ENCODE peak calls at places on chromosomes 11 and 22, in four cellular contexts. H is HCT116, S is lower leg skin, L is stomach. V is an unnamed sample.

GRCh38 chr11:20594274-20595061 is 4.9 kb upstream of the SLC6A5 start:
- DNase-seq in H (no peak), L (no peak), S (no peak), V (no peak)

GRCh38 chr11:123461164-123461563 is 31.1 kb downstream of the GRAMD1B start:
- DNase-seq in L (no peak), H (no peak), S (peak), V (no peak)

GRCh38 chr11:126048198-126048597 is 14.5 kb downstream of the CDON start:
- DNase-seq in S (no peak), H (no peak), L (no peak), V (no peak)

GRCh38 chr22:46761539-46762237 is 762 bp upstream of the TBC1D22A start:
- DNase-seq in L (no peak), H (no peak), S (no peak), V (no peak)

GRCh38 chr11:72581067-72581466 is 93.2 kb downstream of the PDE2A start:
- DNase-seq in H (no peak), L (no peak), S (no peak), V (no peak)

GRCh38 chr11:69904331-69905201 is 85.3 kb upstream of the FGF3 start:
- DNase-seq in H (no peak), L (no peak), S (no peak), V (no peak)

GRCh38 chr11:128182844-128183243 is 404.5 kb downstream of the ETS1 start:
- DNase-seq in H (no peak), S (no peak), L (no peak), V (no peak)

GRCh38 chr11:87144266-87144665 is 106.5 kb downstream of the TMEM135 start:
- DNase-seq in L (no peak), S (no peak), H (no peak), V (no peak)

GRCh38 chr11:76596652-76597051 is 73.9 kb downstream of the LRRC32 start:
- DNase-seq in H (no peak), L (no peak), S (no peak), V (no peak)

GRCh38 chr11:30406978-30407762 is 84.3 kb downstream of the ARL14EP start:
- DNase-seq in H (no peak), L (no peak), S (no peak), V (no peak)

GRCh38 chr11:58498464-58498863 is 9.4 kb downstream of the OR5B21 start:
- DNase-seq in L (no peak), H (no peak), S (no peak), V (no peak)

GRCh38 chr11:72230764-72231365 is 6.3 kb downstream of the INPPL1 start:
- DNase-seq in S (peak), H (no peak), L (peak), V (no peak)

GRCh38 chr11:132734217-132734616 is 798.1 kb downstream of the OPCML start:
- DNase-seq in H (no peak), L (no peak), S (no peak), V (no peak)

GRCh38 chr22:20464096-20464614 is 26.5 kb upstream of the SCARF2 start:
- DNase-seq in H (no peak), L (no peak), S (no peak), V (no peak)

GRCh38 chr22:42697542-42698013 is 23.1 kb downstream of the A4GALT start:
- DNase-seq in S (peak), H (peak), L (peak), V (peak)

GRCh38 chr11:116579857-116580727 is 192.7 kb downstream of the BUD13 start:
- DNase-seq in L (no peak), S (no peak), H (no peak), V (no peak)

GRCh38 chr22:27252282-27253049 is 549.1 kb downstream of the MN1 start:
- DNase-seq in S (no peak), H (no peak), L (no peak), V (peak)

GRCh38 chr11:130006929-130007328 is 4.3 kb upstream of the PRDM10 start:
- DNase-seq in H (no peak), L (no peak), S (no peak), V (no peak)

GRCh38 chr11:59810911-59811259 is 307 bp upstream of the MRPL16 start:
- DNase-seq in S (no peak), H (no peak), L (no peak), V (no peak)

GRCh38 chr11:131179867-131180266 is 190.5 kb upstream of the NTM start:
- DNase-seq in H (no peak), S (no peak), L (no peak), V (no peak)

GRCh38 chr11:72336163-72336562 is 92.2 kb upstream of the PHOX2A start:
- DNase-seq in S (no peak), H (no peak), L (no peak), V (no peak)

GRCh38 chr22:49214976-49215375 is 612.7 kb downstream of the BRD1 start:
- DNase-seq in L (peak), H (no peak), S (peak), V (peak)

GRCh38 chr11:64762277-64762915 is 2.6 kb upstream of the PYGM start:
- DNase-seq in L (peak), S (peak), H (no peak), V (no peak)

GRCh38 chr11:47003180-47003877 is 66.8 kb downstream of the CSTPP1 start:
- DNase-seq in H (no peak), S (no peak), L (no peak), V (no peak)

GRCh38 chr11:72642815-72643511 is 31.3 kb downstream of the PDE2A start:
- DNase-seq in L (peak), S (peak), H (peak), V (peak)

GRCh38 chr11:71332046-71332445 is 79.7 kb upstream of the SHANK2 start:
- DNase-seq in H (no peak), L (peak), S (peak), V (no peak)

GRCh38 chr22:40603088-40603605 is 33.4 kb downstream of the MRTFA start:
- DNase-seq in S (no peak), H (no peak), L (no peak), V (no peak)

GRCh38 chr11:126284829-126285228 is 1.9 kb downstream of the TIRAP start:
- DNase-seq in L (peak), H (no peak), S (peak), V (peak)

GRCh38 chr11:34798985-34799384 is 117.2 kb downstream of the APIP start:
- DNase-seq in H (no peak), L (no peak), S (no peak), V (no peak)

GRCh38 chr11:91078221-91078620 is 855.4 kb upstream of the CHORDC1 start:
- DNase-seq in S (no peak), L (no peak), H (no peak), V (no peak)

GRCh38 chr22:46830841-46831240 is 68.4 kb downstream of the TBC1D22A start:
- DNase-seq in L (no peak), S (no peak), H (no peak), V (no peak)

GRCh38 chr11:76846441-76846840 is 14.3 kb upstream of the ACER3 start:
- DNase-seq in S (no peak), L (no peak), H (no peak), V (no peak)

GRCh38 chr11:2445107-2445947 is 519 bp downstream of the KCNQ1 start:
- DNase-seq in L (peak), S (no peak), H (no peak), V (no peak)

GRCh38 chr11:65417702-65418430 is 4.7 kb upstream of the NEAT1 start:
- DNase-seq in H (no peak), L (peak), S (peak), V (peak)

GRCh38 chr11:109644158-109644557 is 222.2 kb downstream of the C11orf87 start:
- DNase-seq in L (no peak), S (no peak), H (no peak), V (no peak)

GRCh38 chr11:61814242-61814957 is 2.4 kb downstream of the FADS1 start:
- DNase-seq in H (peak), S (no peak), L (no peak), V (peak)

GRCh38 chr22:42636506-42636905 is 3.9 kb downstream of the ATP5MGL start:
- DNase-seq in S (no peak), L (no peak), H (no peak), V (no peak)

GRCh38 chr11:111792314-111792713 is 26.1 kb upstream of the PPP2R1B start:
- DNase-seq in S (no peak), H (no peak), L (no peak), V (no peak)

GRCh38 chr11:111788464-111788863 is 22.3 kb upstream of the PPP2R1B start:
- DNase-seq in S (no peak), H (no peak), L (no peak), V (no peak)

GRCh38 chr11:111785886-111786412 is 19.8 kb upstream of the PPP2R1B start:
- DNase-seq in H (no peak), S (no peak), L (no peak), V (no peak)

GRCh38 chr11:111785076-111785475 is 18.9 kb upstream of the PPP2R1B start:
- DNase-seq in L (no peak), S (no peak), H (no peak), V (no peak)

DNA sequence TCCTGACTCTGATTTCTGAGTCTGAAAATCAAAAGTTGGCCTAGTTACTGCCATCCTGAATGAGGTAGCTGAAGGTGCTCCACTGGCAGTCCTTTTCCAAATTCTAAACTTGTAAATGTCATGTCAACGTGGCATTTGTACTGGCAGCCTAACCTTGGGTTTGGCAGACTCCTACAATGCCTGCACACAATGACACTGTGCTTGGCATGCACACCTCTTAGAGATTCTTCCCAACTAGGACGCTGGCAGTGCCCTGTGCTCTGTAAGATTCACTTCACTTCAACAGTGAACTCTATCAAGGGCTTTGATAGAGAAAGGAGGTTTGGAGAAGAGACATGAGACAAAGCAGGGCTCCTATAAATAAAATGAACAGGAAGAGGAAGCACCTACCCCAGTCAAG is 21.9 kb upstream of the PPP2R1B start:
- DNase-seq in S (no peak), L (no peak), H (no peak), V (no peak)
- TF ChIP-seq POLR2A in S (no peak), L (no peak), H (no peak), V (no peak)

GRCh38 chr11:62835336-62835735 is 2.7 kb upstream of the TEX54 start:
- DNase-seq in S (no peak), L (no peak), H (no peak), V (no peak)

GRCh38 chr11:62831520-62832345 is at the start of gene STX5:
- DNase-seq in H (peak), S (peak), L (peak), V (peak)

GRCh38 chr11:62832346-62833234 is at the start of gene TEX54:
- DNase-seq in H (no peak), L (peak), S (peak), V (peak)

DNA sequence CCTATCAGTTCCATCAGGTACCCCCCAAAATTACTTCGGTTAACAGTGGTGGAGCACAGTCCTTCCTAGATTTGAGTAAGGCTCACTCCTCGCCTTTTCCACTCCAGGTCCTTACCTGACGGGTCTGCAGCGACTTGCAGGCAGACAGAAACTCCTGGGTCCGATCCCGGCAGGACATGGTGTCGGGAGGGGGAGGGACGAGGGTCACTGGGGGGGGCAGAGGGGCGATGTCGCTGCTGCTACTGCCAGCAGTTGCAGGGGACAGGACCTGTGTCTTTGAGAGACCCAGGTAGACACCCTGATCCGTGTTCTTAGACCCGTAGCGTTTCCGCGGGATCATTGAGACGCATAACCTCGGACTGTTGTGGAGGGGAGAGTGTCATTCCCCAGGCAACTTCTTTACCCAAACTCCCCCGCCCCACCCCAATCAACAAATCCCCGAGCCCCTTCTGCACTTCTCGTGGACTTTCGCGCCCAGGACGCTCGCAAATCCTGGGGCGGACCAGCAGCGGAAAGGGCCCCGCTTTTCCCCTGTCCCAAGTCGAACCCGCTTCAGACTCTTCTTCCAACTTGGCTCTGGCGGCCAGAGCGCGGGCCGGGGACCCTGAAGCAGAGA is 839 bp downstream of the STX5 start:
- DNase-seq in H (peak), L (no peak), S (no peak), V (no peak)
- TF ChIP-seq POLR2A in H (no peak), L (no peak), S (no peak), V (no peak)

GRCh38 chr22:30606455-30607299 is at the start of gene TCN2:
- DNase-seq in H (no peak), L (peak), S (peak), V (peak)
- TF ChIP-seq POLR2A in H (no peak), L (no peak), S (no peak), V (no peak)

GRCh38 chr22:37570661-37570976 is 9.3 kb downstream of the LGALS2 start:
- DNase-seq in H (no peak), L (no peak), S (no peak), V (no peak)
- TF ChIP-seq POLR2A in H (peak), L (no peak), S (no peak), V (no peak)

GRCh38 chr22:23675502-23676415 is 15.1 kb upstream of the RGL4 start:
- DNase-seq in H (no peak), S (peak), L (peak), V (no peak)
- TF ChIP-seq POLR2A in H (no peak), S (no peak), L (no peak), V (no peak)

GRCh38 chr11:107397357-107397756 is 60.3 kb downstream of the CWF19L2 start:
- DNase-seq in S (no peak), L (no peak), H (peak), V (no peak)
- TF ChIP-seq POLR2A in S (no peak), L (no peak), H (no peak), V (no peak)

GRCh38 chr11:104736503-104736902 is 161.8 kb downstream of the CASP12 start:
- DNase-seq in S (no peak), L (no peak), H (no peak), V (no peak)

GRCh38 chr11:104731890-104732289 is 166.4 kb downstream of the CASP12 start:
- DNase-seq in H (no peak), L (no peak), S (no peak), V (no peak)

GRCh38 chr11:104738918-104739317 is 159.3 kb downstream of the CASP12 start:
- DNase-seq in S (no peak), L (no peak), H (no peak), V (no peak)

DNA sequence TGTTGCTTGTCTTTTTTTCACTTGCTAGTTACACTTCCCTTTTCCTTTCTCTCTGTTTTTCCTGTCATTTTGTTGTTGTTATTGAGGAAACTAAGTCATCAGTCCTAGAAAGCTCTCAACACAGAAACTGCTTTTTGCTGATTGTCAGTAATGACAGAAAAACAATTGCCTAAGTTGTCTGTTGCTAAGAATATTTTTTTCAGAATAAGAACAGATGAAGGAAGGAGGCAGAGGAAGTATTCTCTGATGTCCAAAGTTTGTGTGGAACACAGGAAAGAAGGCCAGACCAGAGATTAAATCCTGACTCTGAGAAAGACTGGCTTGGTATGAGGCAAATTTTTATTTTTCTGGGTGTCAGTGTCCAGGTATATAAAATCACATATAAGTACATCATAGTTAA is 163.2 kb downstream of the CASP12 start:
- DNase-seq in L (no peak), S (no peak), H (no peak), V (no peak)
- TF ChIP-seq POLR2A in L (no peak), S (no peak), H (no peak), V (no peak)

GRCh38 chr11:67278939-67279588 is 10.0 kb upstream of the ANKRD13D start:
- DNase-seq in L (no peak), H (no peak), S (no peak), V (no peak)

GRCh38 chr11:67276821-67277230 is 10.6 kb downstream of the GRK2 start:
- DNase-seq in L (peak), S (no peak), H (no peak), V (no peak)

GRCh38 chr11:67275606-67276409 is 9.5 kb downstream of the GRK2 start:
- DNase-seq in S (no peak), L (no peak), H (no peak), V (no peak)

GRCh38 chr11:67278135-67278938 is 10.8 kb upstream of the ANKRD13D start:
- DNase-seq in H (no peak), L (no peak), S (no peak), V (peak)

DNA sequence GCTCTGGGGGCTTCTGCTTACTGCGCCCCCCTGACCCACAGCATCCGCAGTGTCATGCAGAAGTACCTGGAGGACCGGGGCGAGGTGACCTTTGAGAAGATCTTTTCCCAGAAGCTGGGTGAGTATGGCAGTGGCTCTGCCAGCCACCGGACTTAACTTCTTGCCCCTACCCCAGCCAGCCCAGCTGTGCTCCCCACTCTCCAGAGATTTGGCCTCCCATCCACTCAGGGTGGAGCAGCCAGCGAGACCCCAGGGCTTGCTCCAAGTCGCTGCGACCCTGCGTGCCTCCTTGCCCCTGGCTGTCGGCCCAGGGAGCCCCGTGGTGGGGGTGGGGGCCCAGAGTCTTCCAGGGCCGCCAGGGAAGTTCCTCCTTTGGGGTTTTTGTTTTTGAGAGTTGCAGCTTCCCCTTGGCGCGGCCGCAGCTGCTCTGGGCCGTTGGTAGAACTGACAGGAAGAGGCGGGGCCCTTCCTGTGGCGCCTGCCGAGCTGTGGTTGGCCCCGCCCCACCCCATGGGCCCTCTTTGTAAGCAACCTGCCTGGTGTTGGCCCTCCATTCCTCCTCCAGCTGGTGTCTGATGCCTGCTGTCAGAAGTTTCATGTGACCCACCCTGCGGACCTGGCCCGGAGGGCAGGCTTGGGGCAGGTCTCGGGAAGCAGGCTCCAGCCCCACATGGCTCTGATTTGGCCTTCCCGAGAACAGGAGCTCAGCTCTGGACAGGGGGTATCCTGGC is 11.1 kb downstream of the GRK2 start:
- DNase-seq in H (no peak), S (peak), L (peak), V (peak)
- TF ChIP-seq POLR2A in H (no peak), S (no peak), L (no peak), V (peak)